ENCODE peak calls at places on chromosomes 5 and 9, in seven cellular contexts. G, P, T, I, D, V and A are unnamed samples.

GRCh38 chr9:20271107-20271506 is 351.2 kb downstream of the MLLT3 start:
- DNase-seq in G (no peak), P (no peak), T (no peak), I (no peak), D (no peak), V (peak), A (no peak)

GRCh38 chr5:140674211-140674610 is 835 bp upstream of the DND1 start:
- DNase-seq in G (no peak), P (no peak), T (no peak), I (no peak), D (no peak), V (no peak), A (no peak)

GRCh38 chr9:79185866-79186265 is 385.9 kb upstream of the TLE4 start:
- DNase-seq in G (no peak), P (no peak), T (no peak), I (no peak), D (no peak), V (no peak), A (peak)

GRCh38 chr9:131398204-131398603 is 4.3 kb downstream of the PRRC2B start:
- DNase-seq in G (peak), P (no peak), T (no peak), I (peak), D (no peak), V (no peak), A (no peak)

GRCh38 chr5:133245191-133246052 is 193.6 kb downstream of the HSPA4 start:
- DNase-seq in G (no peak), P (peak), T (peak), I (peak), D (peak), V (no peak), A (peak)

GRCh38 chr5:172096184-172096941 is 89.9 kb upstream of the FBXW11 start:
- DNase-seq in G (no peak), P (no peak), T (no peak), I (no peak), D (no peak), V (no peak), A (no peak)

GRCh38 chr9:131116281-131117101 is 8.9 kb upstream of the NUP214 start:
- DNase-seq in G (no peak), P (no peak), T (no peak), I (no peak), D (no peak), V (no peak), A (no peak)

GRCh38 chr9:131386258-131386657 is 7.6 kb upstream of the PRRC2B start:
- DNase-seq in G (no peak), P (no peak), T (no peak), I (no peak), D (no peak), V (no peak), A (no peak)

GRCh38 chr5:173296737-173297676 is 31.2 kb downstream of the STC2 start:
- DNase-seq in G (no peak), P (peak), T (no peak), I (no peak), D (no peak), V (no peak), A (no peak)

GRCh38 chr5:116482394-116482793 is 92.2 kb downstream of the SEMA6A start:
- DNase-seq in G (no peak), P (no peak), T (no peak), I (no peak), D (no peak), V (no peak), A (peak)

DNA sequence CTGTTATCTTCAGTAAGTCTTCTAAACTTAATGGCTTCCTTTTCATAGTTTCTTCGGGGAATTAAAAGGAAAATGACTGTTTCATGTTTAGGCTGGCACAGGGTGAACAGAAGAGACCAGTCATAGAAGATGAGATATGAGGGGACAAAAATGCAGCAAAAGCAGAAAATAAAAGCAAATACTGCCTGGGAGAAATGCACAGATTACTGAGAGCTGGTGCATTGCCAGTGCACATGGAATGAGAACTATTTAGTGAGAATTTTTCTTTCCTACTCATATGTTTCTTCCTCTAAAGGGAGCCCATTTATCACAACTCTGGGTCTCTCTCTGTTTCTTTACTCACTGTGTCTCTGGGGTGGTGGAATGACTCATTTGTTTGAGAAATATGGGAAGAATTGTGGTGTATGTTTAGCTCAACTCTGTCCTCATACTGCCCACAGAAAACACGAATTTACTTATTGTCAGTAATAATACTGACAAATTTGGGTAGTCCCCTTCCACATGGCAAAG is 25.9 kb upstream of the ANKRD55 start:
- DNase-seq in G (peak), P (peak), T (no peak), I (no peak), D (no peak), V (no peak), A (peak)
- TF ChIP-seq RFX5 in G (no peak), P (no peak), T (no peak), I (no peak), D (no peak), V (no peak), A (no peak)

GRCh38 chr5:68313336-68313735 is 97.8 kb downstream of the PIK3R1 start:
- DNase-seq in G (no peak), P (no peak), T (no peak), I (no peak), D (no peak), V (no peak), A (no peak)
- TF ChIP-seq RFX5 in G (no peak), P (no peak), T (no peak), I (no peak), D (no peak), V (no peak), A (no peak)

DNA sequence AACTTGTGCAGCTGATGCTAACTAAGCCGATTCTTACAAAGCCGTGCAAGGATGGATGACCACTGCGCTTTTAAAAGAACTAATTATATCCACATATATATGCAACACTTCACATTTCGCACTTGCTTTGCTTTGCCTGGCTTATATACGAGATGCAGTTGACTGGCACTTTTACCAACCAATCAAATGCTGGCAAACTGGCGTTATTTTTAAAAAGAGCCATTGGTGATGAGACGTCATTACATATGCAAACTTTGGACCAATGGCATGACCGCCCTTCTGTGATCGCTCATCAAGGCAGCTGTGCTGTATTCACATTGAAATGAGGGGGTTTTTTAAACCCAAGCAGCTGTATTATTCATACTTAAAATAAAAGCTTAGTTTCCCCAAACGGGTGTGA is 1147.7 kb upstream of the WWC1 start:
- DNase-seq in G (no peak), P (no peak), T (no peak), I (no peak), D (no peak), V (no peak), A (no peak)
- TF ChIP-seq RFX5 in G (no peak), P (no peak), T (no peak), I (no peak), D (no peak), V (no peak), A (no peak)

DNA sequence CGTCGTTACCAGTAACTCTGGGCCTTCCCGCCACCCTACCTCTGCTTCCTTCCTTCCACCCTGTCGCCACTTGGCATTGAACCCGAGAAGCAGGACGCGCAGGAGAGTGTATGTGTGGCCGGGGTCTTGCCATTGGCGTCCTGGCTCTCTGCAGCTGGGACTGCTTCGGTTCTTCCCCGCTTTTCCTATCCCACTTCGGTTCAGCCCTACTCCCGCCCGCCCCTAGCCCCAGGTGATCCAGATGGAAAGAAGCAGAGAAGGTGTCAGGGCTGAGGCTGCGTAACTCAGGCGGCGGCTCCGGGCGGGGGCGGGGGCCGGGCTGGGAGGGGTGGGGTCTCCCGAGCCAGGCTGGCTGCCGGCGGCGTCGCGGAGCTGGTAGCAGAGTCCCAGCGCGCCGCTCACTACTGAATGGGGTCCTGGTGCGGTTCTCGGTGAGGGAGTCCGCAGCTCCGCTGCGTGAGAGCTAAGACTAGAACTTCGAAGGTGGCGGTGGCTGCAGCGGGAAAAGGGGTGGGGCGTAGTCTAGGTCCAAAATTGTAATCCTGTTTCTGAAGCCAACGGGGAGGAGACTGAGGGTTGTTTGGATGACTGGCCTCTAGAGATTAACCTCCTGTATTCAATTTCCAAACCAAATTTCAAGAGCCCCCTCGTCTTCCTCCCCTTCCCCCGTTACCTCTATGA is 1.3 kb downstream of the PRR16 start:
- DNase-seq in G (no peak), P (no peak), T (no peak), I (peak), D (no peak), V (peak), A (peak)
- TF ChIP-seq RFX5 in G (no peak), P (no peak), T (no peak), I (no peak), D (no peak), V (no peak), A (no peak)

GRCh38 chr5:3925935-3926334 is 330.3 kb downstream of the IRX1 start:
- DNase-seq in G (no peak), P (no peak), T (no peak), I (no peak), D (no peak), V (no peak), A (no peak)
- TF ChIP-seq RFX5 in G (no peak), P (no peak), T (no peak), I (no peak), D (no peak), V (no peak), A (no peak)